ENCODE peak calls at places on chromosomes 5 and 9, in eight cellular contexts. W is A172; T is CD8-positive, alpha-beta memory T cell; L is coronary artery; M is lower lobe of right lung; Z is osteoblast; A is Caki2; X is neural crest cell. P is an unnamed sample.

GRCh38 chr9:99234618-99235017 is 12.5 kb downstream of the SEC61B start:
- DNase-seq in W (no peak), T (no peak), L (no peak), M (no peak), Z (no peak), A (no peak), X (no peak), P (no peak)

GRCh38 chr5:148653840-148654781 is at the start of gene HTR4:
- DNase-seq in W (no peak), T (no peak), L (no peak), M (no peak), Z (no peak), A (no peak), X (peak; percentile 2), P (no peak)

GRCh38 chr5:1725641-1726468 is 73.8 kb downstream of the MRPL36 start:
- DNase-seq in W (no peak), T (no peak), L (peak; percentile 64), M (peak; percentile 30), Z (peak; percentile 78), A (no peak), X (no peak), P (no peak)

GRCh38 chr5:139343476-139343875 is 1.8 kb downstream of the PAIP2 start:
- DNase-seq in W (no peak), T (no peak), L (no peak), M (no peak), Z (no peak), A (no peak), X (no peak), P (no peak)

GRCh38 chr9:19030899-19031298 is 2.1 kb downstream of the SAXO1 start:
- DNase-seq in W (peak; percentile 8), T (no peak), L (no peak), M (no peak), Z (peak; percentile 89), A (no peak), X (no peak), P (no peak)

GRCh38 chr9:123953601-123954011 is 23.7 kb upstream of the DENND1A start:
- DNase-seq in W (no peak), T (no peak), L (no peak), M (no peak), Z (peak; percentile 43), A (no peak), X (no peak), P (no peak)

GRCh38 chr5:58985311-58985710 is 402.4 kb downstream of the RAB3C start:
- DNase-seq in W (no peak), T (no peak), L (no peak), M (no peak), Z (peak; percentile 8), A (no peak), X (no peak), P (no peak)

GRCh38 chr9:122099271-122099869 is 6.3 kb upstream of the TTLL11 start:
- DNase-seq in W (peak; percentile 74), T (peak; percentile 80), L (peak; percentile 75), M (peak; percentile 90), Z (peak; percentile 92), A (peak; percentile 51), X (peak; percentile 79), P (peak; percentile 80)

GRCh38 chr9:72586388-72587160 is 65.2 kb downstream of the TMC1 start:
- DNase-seq in W (peak; percentile 95), T (no peak), L (no peak), M (no peak), Z (peak; percentile 73), A (no peak), X (no peak), P (peak; percentile 84)

GRCh38 chr5:87300744-87301143 is 33.1 kb downstream of the RASA1 start:
- DNase-seq in W (peak; percentile 93), T (no peak), L (no peak), M (no peak), Z (peak; percentile 80), A (peak; percentile 66), X (no peak), P (peak; percentile 31)

GRCh38 chr5:129996896-129997295 is 92.6 kb downstream of the CHSY3 start:
- DNase-seq in W (no peak), T (no peak), L (no peak), M (no peak), Z (peak; percentile 37), A (no peak), X (no peak), P (no peak)

GRCh38 chr9:95935861-95936578 is 60.5 kb downstream of the ERCC6L2 start:
- DNase-seq in W (no peak), T (no peak), L (no peak), M (no peak), Z (no peak), A (no peak), X (no peak), P (peak; percentile 11)

GRCh38 chr5:122500245-122501086 is 188.4 kb downstream of the SNCAIP start:
- DNase-seq in W (peak; percentile 63), T (no peak), L (no peak), M (no peak), Z (peak; percentile 83), A (peak; percentile 12), X (peak; percentile 45), P (peak; percentile 45)

GRCh38 chr9:74784506-74784905 is 103.2 kb downstream of the TRPM6 start:
- DNase-seq in W (no peak), T (no peak), L (no peak), M (no peak), Z (no peak), A (no peak), X (no peak), P (no peak)

GRCh38 chr5:172854451-172854871 is 20.4 kb downstream of the ERGIC1 start:
- DNase-seq in W (no peak), T (peak; percentile 22), L (no peak), M (peak; percentile 73), Z (peak; percentile 91), A (peak; percentile 62), X (no peak), P (no peak)

GRCh38 chr5:170623576-170624181 is 119.9 kb downstream of the KCNIP1 start:
- DNase-seq in W (peak; percentile 70), T (no peak), L (no peak), M (no peak), Z (peak; percentile 94), A (no peak), X (peak; percentile 67), P (no peak)

GRCh38 chr9:81517954-81518353 is 171.4 kb downstream of the TLE1 start:
- DNase-seq in W (no peak), T (no peak), L (no peak), M (no peak), Z (no peak), A (no peak), X (no peak), P (no peak)

GRCh38 chr9:70407081-70407503 is 7.4 kb downstream of the KLF9 start:
- DNase-seq in W (peak; percentile 46), T (no peak), L (no peak), M (no peak), Z (no peak), A (no peak), X (no peak), P (peak; percentile 95)

GRCh38 chr5:138706655-138707480 is 46.4 kb upstream of the CTNNA1 start:
- DNase-seq in W (peak; percentile 86), T (no peak), L (no peak), M (no peak), Z (peak; percentile 91), A (peak; percentile 14), X (no peak), P (no peak)

GRCh38 chr9:135310134-135310533 is 169.4 kb upstream of the PPP1R26 start:
- DNase-seq in W (no peak), T (no peak), L (no peak), M (no peak), Z (peak; percentile 26), A (no peak), X (no peak), P (no peak)

GRCh38 chr5:157143127-157143959 is 678 bp upstream of the MED7 start:
- DNase-seq in W (peak; percentile 31), T (peak; percentile 33), L (no peak), M (peak; percentile 67), Z (peak; percentile 89), A (no peak), X (no peak), P (peak; percentile 68)

GRCh38 chr5:14773588-14773987 is 98.0 kb downstream of the ANKH start:
- DNase-seq in W (no peak), T (no peak), L (no peak), M (no peak), Z (no peak), A (no peak), X (no peak), P (no peak)

GRCh38 chr5:181204561-181205401 is at the start of gene TRIM7:
- DNase-seq in W (no peak), T (no peak), L (no peak), M (peak; percentile 74), Z (peak; percentile 90), A (peak; percentile 83), X (peak; percentile 16), P (no peak)

GRCh38 chr9:84789463-84789830 is 119.9 kb downstream of the NTRK2 start:
- DNase-seq in W (no peak), T (no peak), L (no peak), M (no peak), Z (no peak), A (no peak), X (no peak), P (no peak)

GRCh38 chr5:172943906-172944305 is 15.3 kb upstream of the RPL26L1 start:
- DNase-seq in W (peak; percentile 73), T (no peak), L (no peak), M (no peak), Z (peak; percentile 35), A (peak; percentile 98), X (no peak), P (no peak)

GRCh38 chr9:126367646-126368419 is 41.2 kb downstream of the MVB12B start:
- DNase-seq in W (no peak), T (no peak), L (no peak), M (no peak), Z (no peak), A (no peak), X (no peak), P (no peak)

GRCh38 chr5:141182248-141182647 is at the start of gene PCDHB16:
- DNase-seq in W (peak; percentile 64), T (no peak), L (no peak), M (no peak), Z (peak; percentile 71), A (peak; percentile 50), X (peak; percentile 63), P (peak; percentile 55)

GRCh38 chr9:111613436-111614040 is 14.1 kb upstream of the PTGR1 start:
- DNase-seq in W (no peak), T (no peak), L (no peak), M (no peak), Z (peak; percentile 69), A (no peak), X (no peak), P (no peak)